ENCODE peak calls at places on chromosomes 4 and X, in four cellular contexts. F is CD8-positive, alpha-beta T cell; V is fibroblast of pulmonary artery; Q is heart left ventricle. D is an unnamed sample.

GRCh38 chr4:96483308-96484030 is 643.6 kb downstream of the PDHA2 start:
- DNase-seq in F (no peak), V (no peak), Q (no peak), D (no peak)

GRCh38 chr4:80043534-80043933 is 29.5 kb downstream of the ANTXR2 start:
- DNase-seq in F (no peak), V (peak), Q (peak), D (no peak)

GRCh38 chr4:148782284-148782683 is 340.1 kb upstream of the NR3C2 start:
- DNase-seq in F (no peak), V (no peak), Q (no peak), D (peak)

GRCh38 chr4:153541426-153542096 is 75.4 kb downstream of the TMEM131L start:
- DNase-seq in F (no peak), V (peak), Q (no peak), D (no peak)

GRCh38 chrX:43813898-43814297 is 68.4 kb downstream of the MAOB start:
- DNase-seq in F (no peak), V (peak), Q (no peak), D (no peak)

GRCh38 chr4:180356766-180357165 is 1886.4 kb upstream of the TENM3 start:
- DNase-seq in F (no peak), V (no peak), Q (no peak), D (no peak)

GRCh38 chrX:78652971-78653822 is 5.9 kb downstream of the RTL3 start:
- DNase-seq in F (no peak), V (peak), Q (no peak), D (no peak)

GRCh38 chr4:80182237-80182866 is 15.0 kb upstream of the PRDM8 start:
- DNase-seq in F (no peak), V (no peak), Q (no peak), D (no peak)

GRCh38 chrX:154295664-154296310 is at the start of gene TKTL1:
- DNase-seq in F (no peak), V (no peak), Q (no peak), D (no peak)

GRCh38 chr4:142265536-142265935 is 580.6 kb downstream of the INPP4B start:
- DNase-seq in F (no peak), V (peak), Q (no peak), D (no peak)

GRCh38 chrX:47200385-47201150 is 6.9 kb downstream of the UBA1 start:
- DNase-seq in F (no peak), V (peak), Q (no peak), D (no peak)

GRCh38 chr4:119297795-119298194 is 24.1 kb downstream of the FABP2 start:
- DNase-seq in F (no peak), V (no peak), Q (no peak), D (no peak)

GRCh38 chr4:119300072-119300387 is 21.9 kb downstream of the FABP2 start:
- DNase-seq in F (no peak), V (peak), Q (peak), D (no peak)

GRCh38 chr4:119299221-119300071 is 22.5 kb downstream of the FABP2 start:
- DNase-seq in F (no peak), V (peak), Q (no peak), D (no peak)

GRCh38 chr4:119302073-119302832 is 19.7 kb downstream of the FABP2 start:
- DNase-seq in F (no peak), V (no peak), Q (no peak), D (no peak)

GRCh38 chr4:119300388-119301131 is 21.4 kb downstream of the FABP2 start:
- DNase-seq in F (peak), V (peak), Q (peak), D (peak)
- TF ChIP-seq CTCF in F (no peak), V (peak), Q (peak), D (peak)

GRCh38 chrX:10326578-10326977 is 169.8 kb downstream of the CLCN4 start:
- DNase-seq in F (no peak), V (peak), Q (no peak), D (no peak)
- TF ChIP-seq CTCF in F (no peak), V (peak), Q (peak), D (no peak)

GRCh38 chr4:6674500-6675149 is 19.1 kb upstream of the S100P start:
- DNase-seq in F (peak), V (peak), Q (no peak), D (no peak)
- TF ChIP-seq CTCF in F (peak), V (peak), Q (peak), D (peak)

GRCh38 chr4:184471872-184472539 is 2.3 kb downstream of the IRF2 start:
- DNase-seq in F (no peak), V (peak), Q (no peak), D (no peak)
- TF ChIP-seq CTCF in F (no peak), V (no peak), Q (no peak), D (no peak)

GRCh38 chr4:183098723-183099536 is at the start of gene WWC2:
- DNase-seq in F (peak), V (peak), Q (peak), D (peak)

GRCh38 chr4:183098080-183098722 is 856 bp upstream of the WWC2 start:
- DNase-seq in F (peak), V (peak), Q (peak), D (peak)

GRCh38 chr4:183100827-183101226 is 1.8 kb downstream of the WWC2 start:
- DNase-seq in F (no peak), V (no peak), Q (no peak), D (no peak)

GRCh38 chr4:183100298-183100599 is 1.2 kb downstream of the WWC2 start:
- DNase-seq in F (no peak), V (no peak), Q (no peak), D (no peak)

GRCh38 chr4:183099537-183100297 is 660 bp downstream of the WWC2 start:
- DNase-seq in F (no peak), V (no peak), Q (peak), D (peak)
- TF ChIP-seq CTCF in F (no peak), V (no peak), Q (peak), D (peak)

GRCh38 chr4:152321923-152322322 is 214.0 kb downstream of the FBXW7 start:
- DNase-seq in F (no peak), V (no peak), Q (no peak), D (no peak)
- TF ChIP-seq CTCF in F (no peak), V (no peak), Q (no peak), D (no peak)

DNA sequence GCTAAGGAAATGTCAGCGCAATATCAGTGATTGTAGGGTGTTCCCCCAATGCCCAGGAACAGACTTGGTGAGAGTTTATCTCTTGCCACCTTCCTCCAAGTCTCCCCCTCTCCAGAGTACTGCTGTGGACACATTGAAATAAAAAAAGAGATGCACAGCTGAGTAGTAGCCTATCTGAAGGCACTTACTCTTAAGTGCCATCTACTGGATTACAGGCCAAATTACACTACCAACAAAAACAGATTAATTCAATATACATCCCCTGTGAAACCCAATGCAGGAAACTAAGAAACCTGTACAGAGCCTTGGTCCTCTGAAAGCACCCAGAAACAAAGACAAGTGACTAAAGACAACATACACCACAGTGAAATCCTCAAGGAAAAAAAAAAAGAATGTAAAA is 460.3 kb downstream of the ZIC3 start:
- DNase-seq in F (no peak), V (no peak), Q (no peak), D (no peak)
- TF ChIP-seq CTCF in F (no peak), V (no peak), Q (peak), D (peak)

DNA sequence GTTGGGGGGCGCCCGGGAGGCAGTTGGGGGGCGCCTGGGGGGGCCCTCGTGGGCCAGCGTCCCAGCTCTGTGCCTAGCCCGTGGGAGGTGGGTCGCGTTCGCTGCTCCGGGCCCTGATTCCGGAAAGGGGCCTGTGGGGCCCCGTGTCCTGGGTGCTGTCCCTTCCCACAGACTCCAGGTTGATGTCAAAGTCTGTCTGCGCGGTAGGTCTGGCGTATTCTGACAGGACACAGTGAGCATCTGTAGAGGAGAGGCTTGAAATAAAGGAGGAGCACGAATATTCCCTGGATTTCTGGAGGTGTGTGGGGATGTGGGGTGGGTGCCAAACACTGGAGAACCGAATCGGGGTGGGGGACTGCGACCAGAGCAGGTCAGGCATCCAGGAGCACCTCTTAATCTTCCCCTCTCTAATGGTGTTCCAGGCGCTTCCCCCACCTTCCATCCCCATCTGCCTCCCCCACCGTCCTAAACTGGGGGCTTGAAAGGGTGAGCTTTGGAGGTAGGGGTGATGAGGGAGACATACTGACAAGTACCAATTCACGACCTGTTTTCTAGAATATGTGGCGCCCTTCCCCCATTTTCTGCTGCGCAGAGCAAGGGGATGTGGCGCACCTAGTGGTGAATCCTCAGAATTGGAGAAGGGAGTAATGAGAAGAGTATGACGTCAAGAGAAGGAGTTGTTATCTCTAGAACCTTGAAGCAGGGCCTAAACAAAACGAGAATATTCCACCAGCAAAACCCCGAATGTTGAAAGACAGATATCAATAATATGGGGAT is 873 bp downstream of the GPRASP1 start:
- DNase-seq in F (peak), V (peak), Q (no peak), D (no peak)
- TF ChIP-seq CTCF in F (peak), V (peak), Q (peak), D (peak)

DNA sequence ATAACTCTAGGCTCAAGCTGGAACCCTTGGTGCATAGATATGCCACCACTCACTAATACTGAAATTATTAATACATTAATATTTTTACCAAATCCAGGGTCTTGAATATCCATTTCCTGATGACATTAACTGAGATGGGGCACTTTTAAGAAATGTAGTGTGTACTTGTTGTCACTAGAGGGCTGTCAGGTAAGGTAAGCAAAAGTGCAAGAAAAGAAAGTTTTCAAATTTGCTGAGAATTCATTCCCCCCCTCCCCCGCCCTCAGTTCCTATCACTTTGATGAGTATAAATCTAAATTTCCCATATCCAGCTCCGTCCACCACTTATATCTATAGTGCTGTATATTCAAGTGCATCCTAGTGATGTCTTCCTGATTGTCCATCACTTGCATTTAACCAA is 20.5 kb upstream of the WDR44 start:
- DNase-seq in F (no peak), V (peak), Q (no peak), D (no peak)
- TF ChIP-seq CTCF in F (no peak), V (peak), Q (peak), D (peak)